ENCODE peak calls at places on chromosomes 5 and 9, in ten cellular contexts. P, M, C, Y, D, E, R, W, L and G are unnamed samples.

GRCh38 chr5:172640822-172641358 is at the start of gene NEURL1B:
- DNase-seq in P (peak; percentile 73), M (peak; percentile 63), C (peak; percentile 43), Y (peak; percentile 79), D (no peak), E (peak; percentile 87), R (peak; percentile 52), W (peak; percentile 93), L (no peak), G (no peak)

GRCh38 chr9:95516736-95517558 is at the start of gene PTCH1:
- DNase-seq in P (no peak), M (no peak), C (peak; percentile 52), Y (peak; percentile 85), D (no peak), E (peak; percentile 67), R (no peak), W (peak; percentile 79), L (no peak), G (no peak)

GRCh38 chr5:1251678-1252580 is 26.7 kb downstream of the SLC6A18 start:
- DNase-seq in P (no peak), M (no peak), C (no peak), Y (no peak), D (no peak), E (peak; percentile 54), R (no peak), W (no peak), L (no peak), G (no peak)

GRCh38 chr5:35091734-35092133 is 44.0 kb upstream of the AGXT2 start:
- DNase-seq in P (no peak), M (no peak), C (no peak), Y (no peak), D (no peak), E (no peak), R (no peak), W (no peak), L (no peak), G (no peak)

GRCh38 chr9:121989010-121989409 is 104.1 kb downstream of the TTLL11 start:
- DNase-seq in P (no peak), M (no peak), C (peak; percentile 39), Y (peak; percentile 61), D (no peak), E (no peak), R (peak; percentile 34), W (no peak), L (no peak), G (no peak)

GRCh38 chr9:9747787-9748186 is 865.0 kb downstream of the PTPRD start:
- DNase-seq in P (no peak), M (no peak), C (peak; percentile 19), Y (no peak), D (no peak), E (no peak), R (no peak), W (no peak), L (no peak), G (no peak)

GRCh38 chr5:142697846-142698245 is 12.0 kb upstream of the FGF1 start:
- DNase-seq in P (no peak), M (no peak), C (peak; percentile 51), Y (peak; percentile 41), D (no peak), E (no peak), R (peak; percentile 63), W (peak; percentile 81), L (no peak), G (no peak)

GRCh38 chr9:137230720-137231207 is at the start of gene SLC34A3:
- DNase-seq in P (no peak), M (no peak), C (no peak), Y (no peak), D (no peak), E (no peak), R (no peak), W (no peak), L (no peak), G (no peak)

GRCh38 chr9:128705051-128705965 is 3.0 kb downstream of the PKN3 start:
- DNase-seq in P (peak; percentile 63), M (no peak), C (no peak), Y (no peak), D (no peak), E (no peak), R (no peak), W (peak; percentile 50), L (no peak), G (no peak)

GRCh38 chr9:128702949-128703615 is 779 bp downstream of the PKN3 start:
- DNase-seq in P (peak; percentile 82), M (no peak), C (no peak), Y (peak; percentile 25), D (no peak), E (no peak), R (no peak), W (peak; percentile 71), L (no peak), G (no peak)

GRCh38 chr9:128703616-128704355 is 1.5 kb downstream of the PKN3 start:
- DNase-seq in P (peak; percentile 76), M (no peak), C (no peak), Y (no peak), D (no peak), E (no peak), R (no peak), W (peak; percentile 68), L (no peak), G (no peak)

GRCh38 chr9:128704356-128704670 is 2.0 kb downstream of the PKN3 start:
- DNase-seq in P (no peak), M (no peak), C (no peak), Y (no peak), D (no peak), E (no peak), R (no peak), W (peak; percentile 46), L (no peak), G (no peak)

DNA sequence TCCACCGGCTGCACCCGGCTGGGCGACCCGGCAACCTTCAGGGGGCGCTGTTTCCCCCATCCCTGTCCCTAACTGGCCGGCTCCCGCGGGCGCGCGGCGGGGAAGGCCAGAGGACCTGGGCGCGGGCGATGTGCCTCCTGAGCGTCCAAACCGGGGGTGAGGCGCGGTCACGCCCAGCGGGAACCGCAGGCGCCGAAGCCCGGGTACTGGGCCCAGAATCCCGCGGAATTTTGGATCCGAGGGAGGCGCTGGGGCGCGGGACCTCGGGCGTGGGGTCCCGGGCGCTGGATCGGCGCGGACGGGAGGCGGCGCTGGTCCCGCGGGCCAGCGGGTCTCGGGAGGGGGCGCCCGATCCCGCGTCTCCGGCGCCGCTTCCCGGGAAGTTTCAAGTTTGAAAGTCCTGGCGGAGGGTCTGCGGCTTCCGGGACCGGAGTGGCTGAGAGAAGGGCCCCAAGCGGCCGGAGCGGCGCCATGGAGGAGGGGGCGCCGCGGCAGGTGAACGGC is at the start of gene PKN3:
- DNase-seq in P (peak; percentile 95), M (peak; percentile 85), C (peak; percentile 66), Y (peak; percentile 89), D (no peak), E (peak; percentile 92), R (peak; percentile 69), W (peak; percentile 91), L (peak; percentile 88), G (no peak)
- TF ChIP-seq POLR2A in P (no peak), M (no peak), C (no peak), Y (no peak), D (no peak), E (no peak), R (no peak), W (no peak), L (no peak), G (no peak)

GRCh38 chr5:151523335-151523734 is 67.8 kb downstream of the FAT2 start:
- DNase-seq in P (no peak), M (no peak), C (peak; percentile 55), Y (peak; percentile 51), D (no peak), E (no peak), R (no peak), W (no peak), L (no peak), G (no peak)
- TF ChIP-seq CTCF in P (peak; percentile 36), M (peak; percentile 47), C (peak; percentile 67), Y (peak; percentile 52), D (peak; percentile 22), E (peak; percentile 36), R (peak; percentile 57), W (no peak), L (peak; percentile 15), G (peak; percentile 40)

DNA sequence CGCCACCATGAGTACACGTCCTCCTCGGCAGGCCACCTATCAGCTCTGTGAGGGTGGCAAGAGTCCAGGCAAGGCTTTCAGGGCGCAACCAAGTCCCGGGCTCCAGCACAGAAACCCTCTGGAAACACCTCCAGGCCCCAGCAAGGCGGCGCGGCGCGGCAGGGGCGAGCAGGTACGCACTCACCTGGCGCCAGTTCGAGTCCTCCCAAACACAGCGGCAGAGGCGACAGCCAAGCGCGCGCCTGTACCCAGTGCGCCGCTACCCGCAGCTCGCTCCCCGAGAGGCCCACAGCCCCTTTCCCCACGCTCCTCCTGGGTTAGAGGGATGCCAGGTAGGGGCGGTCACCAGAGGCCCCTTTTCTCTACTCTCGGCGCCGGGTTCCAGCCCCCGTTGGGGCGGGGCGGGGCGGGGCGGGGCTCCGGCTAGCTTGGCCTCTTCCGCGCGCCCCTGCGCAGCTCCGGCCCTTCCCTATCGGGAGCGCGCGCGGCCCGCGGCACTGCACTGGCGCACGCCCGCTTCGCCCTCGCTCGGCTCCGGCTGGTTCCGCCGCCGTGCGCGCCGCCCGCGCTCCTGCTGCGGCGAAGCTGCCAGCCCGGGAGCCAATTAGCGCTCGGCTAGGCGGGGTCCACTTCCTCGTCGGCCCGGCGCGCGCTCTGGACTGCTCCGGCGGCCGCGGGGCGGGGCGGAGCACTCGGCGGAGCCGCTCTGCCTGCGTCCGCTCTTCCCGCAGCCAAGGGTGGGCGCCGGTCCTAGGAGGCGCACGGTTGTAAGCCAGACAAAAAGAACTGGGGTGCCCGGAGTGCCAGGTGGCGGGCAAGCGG is at the start of the genes NMRK1 and OSTF1:
- DNase-seq in P (peak; percentile 100), M (peak; percentile 98), C (peak; percentile 96), Y (peak; percentile 97), D (peak; percentile 76), E (peak; percentile 97), R (peak; percentile 93), W (peak; percentile 97), L (peak; percentile 91), G (peak; percentile 97)
- TF ChIP-seq POLR2A in P (peak; percentile 95), M (peak; percentile 49), C (peak; percentile 72), Y (peak; percentile 22), D (no peak), E (peak; percentile 98), R (peak; percentile 89), W (peak; percentile 88), L (peak; percentile 73), G (peak; percentile 93)

GRCh38 chr9:92637331-92637730 is 32.6 kb downstream of the IPPK start:
- DNase-seq in P (peak; percentile 62), M (no peak), C (no peak), Y (peak; percentile 8), D (no peak), E (no peak), R (no peak), W (peak; percentile 60), L (no peak), G (peak; percentile 87)

GRCh38 chr9:92635760-92636159 is 34.2 kb downstream of the IPPK start:
- DNase-seq in P (peak; percentile 28), M (no peak), C (no peak), Y (peak; percentile 11), D (no peak), E (no peak), R (no peak), W (peak; percentile 58), L (no peak), G (no peak)

GRCh38 chr9:92637886-92638620 is 31.9 kb downstream of the IPPK start:
- DNase-seq in P (peak; percentile 66), M (no peak), C (no peak), Y (no peak), D (no peak), E (no peak), R (no peak), W (peak; percentile 51), L (no peak), G (peak; percentile 57)

GRCh38 chr9:92634712-92635605 is 35.0 kb downstream of the IPPK start:
- DNase-seq in P (peak; percentile 87), M (peak; percentile 54), C (peak; percentile 70), Y (peak; percentile 89), D (no peak), E (peak; percentile 77), R (peak; percentile 54), W (peak; percentile 90), L (peak; percentile 72), G (peak; percentile 95)

GRCh38 chr9:92636627-92637026 is 33.3 kb downstream of the IPPK start:
- DNase-seq in P (peak; percentile 38), M (no peak), C (no peak), Y (peak; percentile 11), D (no peak), E (no peak), R (no peak), W (peak; percentile 46), L (no peak), G (peak; percentile 72)
- TF ChIP-seq CTCF in P (no peak), M (no peak), C (peak; percentile 2), Y (no peak), D (no peak), E (no peak), R (no peak), W (no peak), L (no peak), G (no peak)